ENCODE peak calls at places on chromosome 9, in five cellular contexts. O is Peyer's patch, B is HFF-Myc, X is Calu3, T is lower leg skin. A is an unnamed sample.

GRCh38 chr9:91126761-91127420 is 234.8 kb downstream of the AUH start:
- DNase-seq in O (no peak), B (no peak), X (no peak), T (no peak), A (no peak)

GRCh38 chr9:522190-522589 is 307.5 kb downstream of the DOCK8 start:
- DNase-seq in O (no peak), B (no peak), X (no peak), T (no peak), A (no peak)

GRCh38 chr9:87276851-87277251 is 220.8 kb upstream of the DAPK1 start:
- DNase-seq in O (no peak), B (no peak), X (no peak), T (no peak), A (no peak)

GRCh38 chr9:37938121-37938906 is 34.4 kb upstream of the SLC25A51 start:
- DNase-seq in O (no peak), B (peak), X (no peak), T (no peak), A (no peak)

GRCh38 chr9:36250079-36250478 is 8.2 kb downstream of the GNE start:
- DNase-seq in O (no peak), B (no peak), X (no peak), T (no peak), A (no peak)

GRCh38 chr9:9318959-9319505 is 1293.8 kb downstream of the PTPRD start:
- DNase-seq in O (no peak), B (no peak), X (peak), T (no peak), A (no peak)

GRCh38 chr9:131418143-131419028 is 24.5 kb downstream of the PRRC2B start:
- DNase-seq in O (no peak), B (no peak), X (no peak), T (no peak), A (no peak)

GRCh38 chr9:16718952-16719351 is 151.5 kb downstream of the BNC2 start:
- DNase-seq in O (no peak), B (no peak), X (no peak), T (no peak), A (no peak)

GRCh38 chr9:33202018-33202417 is 34.9 kb upstream of the B4GALT1 start:
- DNase-seq in O (no peak), B (no peak), X (no peak), T (no peak), A (no peak)

GRCh38 chr9:126028746-126029145 is 281.6 kb downstream of the PBX3 start:
- DNase-seq in O (no peak), B (no peak), X (no peak), T (no peak), A (no peak)

GRCh38 chr9:127075592-127076380 is 46.6 kb downstream of the ANGPTL2 start:
- DNase-seq in O (no peak), B (no peak), X (no peak), T (no peak), A (no peak)

GRCh38 chr9:22446950-22447606 is 454 bp downstream of the DMRTA1 start:
- DNase-seq in O (peak), B (no peak), X (peak), T (no peak), A (no peak)

GRCh38 chr9:105993921-105994715 is 299.8 kb downstream of the TMEM38B start:
- DNase-seq in O (no peak), B (no peak), X (no peak), T (no peak), A (no peak)

GRCh38 chr9:114861922-114862605 is 56.2 kb upstream of the TNFSF15 start:
- DNase-seq in O (no peak), B (no peak), X (no peak), T (no peak), A (no peak)

GRCh38 chr9:93625000-93625399 is 48.6 kb downstream of the PHF2 start:
- DNase-seq in O (no peak), B (no peak), X (no peak), T (no peak), A (no peak)

GRCh38 chr9:97470076-97470475 is 31.4 kb upstream of the TMOD1 start:
- DNase-seq in O (no peak), B (no peak), X (peak), T (no peak), A (no peak)

GRCh38 chr9:113622038-113622437 is 158.5 kb downstream of the RGS3 start:
- DNase-seq in O (no peak), B (no peak), X (no peak), T (no peak), A (no peak)

GRCh38 chr9:120909904-120910303 is 16.7 kb downstream of the TRAF1 start:
- DNase-seq in O (no peak), B (no peak), X (no peak), T (no peak), A (no peak)

GRCh38 chr9:37200572-37201005 is 80.2 kb downstream of the ZCCHC7 start:
- DNase-seq in O (no peak), B (peak), X (no peak), T (no peak), A (no peak)

GRCh38 chr9:69931340-69931739 is 110.7 kb downstream of the CFAP95 start:
- DNase-seq in O (no peak), B (no peak), X (no peak), T (no peak), A (no peak)
- TF ChIP-seq CTCF in O (no peak), B (peak), X (peak), T (no peak), A (peak)

DNA sequence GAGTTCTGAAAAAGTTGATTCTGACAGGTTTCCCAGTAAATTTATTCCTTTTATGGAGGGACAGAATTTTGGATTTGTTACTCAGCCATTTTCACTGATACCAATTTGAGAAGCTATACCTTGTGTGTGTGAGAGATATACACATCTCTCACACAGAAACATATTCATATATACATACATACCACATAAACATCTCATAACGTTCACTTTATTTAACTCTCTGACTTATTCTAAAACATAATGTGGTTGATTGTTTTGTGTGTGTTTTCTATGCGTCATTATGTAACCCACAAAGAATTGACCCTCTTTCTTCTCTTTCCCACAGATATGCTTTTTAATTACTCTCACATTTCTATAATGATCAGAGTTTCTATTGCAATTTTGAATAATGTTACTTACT is 570.8 kb upstream of the TLE4 start:
- DNase-seq in O (no peak), B (no peak), X (no peak), T (no peak), A (no peak)
- TF ChIP-seq CTCF in O (no peak), B (no peak), X (no peak), T (no peak), A (no peak)

GRCh38 chr9:76987594-76988200 is 31.8 kb upstream of the FOXB2 start:
- DNase-seq in O (peak), B (peak), X (peak), T (no peak), A (no peak)
- TF ChIP-seq CTCF in O (peak), B (peak), X (no peak), T (no peak), A (peak)

GRCh38 chr9:136133191-136133958 is 14.7 kb upstream of the TMEM250 start:
- DNase-seq in O (no peak), B (no peak), X (peak), T (no peak), A (no peak)
- TF ChIP-seq CTCF in O (no peak), B (peak), X (peak), T (no peak), A (peak)

GRCh38 chr9:2158111-2158610 is 143.0 kb downstream of the SMARCA2 start:
- DNase-seq in O (peak), B (peak), X (peak), T (peak), A (no peak)
- TF ChIP-seq CTCF in O (no peak), B (no peak), X (no peak), T (no peak), A (peak)

GRCh38 chr9:6052520-6052919 is 37.1 kb upstream of the RANBP6 start:
- DNase-seq in O (no peak), B (no peak), X (no peak), T (no peak), A (no peak)

GRCh38 chr9:6051511-6051950 is 36.1 kb upstream of the RANBP6 start:
- DNase-seq in O (no peak), B (no peak), X (no peak), T (no peak), A (no peak)

GRCh38 chr9:6047020-6047419 is 31.6 kb upstream of the RANBP6 start:
- DNase-seq in O (no peak), B (no peak), X (no peak), T (no peak), A (no peak)

GRCh38 chr9:6048039-6048438 is 32.6 kb upstream of the RANBP6 start:
- DNase-seq in O (no peak), B (no peak), X (no peak), T (no peak), A (no peak)

GRCh38 chr9:6049798-6050197 is 34.4 kb upstream of the RANBP6 start:
- DNase-seq in O (no peak), B (no peak), X (peak), T (no peak), A (no peak)
- TF ChIP-seq CTCF in O (peak), B (peak), X (peak), T (no peak), A (peak)

GRCh38 chr9:29312327-29312726 is 1739.0 kb upstream of the C9orf72 start:
- DNase-seq in O (no peak), B (no peak), X (no peak), T (no peak), A (no peak)

DNA sequence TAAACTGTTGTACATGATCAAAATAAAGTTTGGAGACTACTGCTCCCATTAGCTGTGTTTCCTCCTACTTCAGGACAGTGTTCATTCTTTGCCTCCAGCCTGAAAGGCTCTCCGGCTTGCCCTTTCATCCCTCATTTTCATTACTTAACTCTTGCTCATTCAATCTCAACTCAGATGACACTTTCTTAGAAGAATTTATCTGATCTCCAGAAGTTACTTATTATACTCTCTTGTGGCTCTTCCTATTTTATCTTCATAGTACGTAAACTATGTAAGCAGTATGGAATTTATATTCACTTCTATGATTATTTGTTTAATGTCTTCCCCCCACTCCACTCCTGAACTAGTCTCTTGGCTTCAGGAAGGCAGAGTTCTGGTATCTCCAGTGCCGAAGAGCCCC is 1737.9 kb upstream of the C9orf72 start:
- DNase-seq in O (no peak), B (no peak), X (no peak), T (no peak), A (no peak)
- TF ChIP-seq CTCF in O (no peak), B (no peak), X (no peak), T (no peak), A (no peak)

DNA sequence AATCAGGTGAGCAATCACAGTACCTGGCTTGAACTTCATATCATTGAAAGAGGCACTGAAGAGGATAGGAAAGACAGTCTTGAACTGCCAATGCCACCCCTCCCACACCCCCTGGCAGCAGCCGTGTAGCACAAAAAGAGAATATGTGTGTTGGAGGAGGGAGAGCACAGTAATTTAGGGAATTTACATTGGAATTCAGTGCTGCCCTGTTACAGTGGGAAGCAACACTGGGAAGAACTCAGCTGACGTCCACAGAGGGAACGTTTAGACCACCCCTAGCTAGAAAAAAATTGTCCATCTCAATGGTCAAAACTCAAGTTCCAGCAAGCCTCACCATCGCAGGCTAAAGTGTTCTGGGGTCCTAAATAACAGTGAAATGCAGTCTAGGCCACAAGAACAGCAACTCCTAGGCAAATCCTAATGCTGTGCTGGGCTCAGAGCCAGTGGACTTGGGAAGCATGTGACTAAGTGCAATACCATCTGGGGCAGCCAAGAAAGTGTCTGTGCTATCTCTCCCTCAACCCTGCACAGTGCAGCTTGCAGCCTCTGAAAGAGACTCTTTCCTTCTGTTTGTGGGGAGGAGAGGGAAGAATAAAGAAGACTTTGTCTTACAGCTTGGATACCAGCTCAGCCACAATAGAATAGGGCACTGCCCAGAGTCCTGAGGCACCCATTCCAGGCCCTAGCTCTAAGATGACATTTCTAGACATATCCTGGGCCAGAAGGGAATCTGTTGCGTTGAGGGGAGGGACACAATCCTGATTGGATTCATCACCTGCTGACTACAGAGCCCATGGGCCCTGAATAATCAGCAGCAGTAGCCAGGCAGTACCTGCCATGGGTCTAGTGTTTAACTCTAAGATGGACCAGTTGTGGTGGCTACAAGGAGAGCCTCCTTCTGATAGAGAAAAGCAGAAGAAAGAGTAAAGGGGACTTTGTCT is 62.1 kb upstream of the VLDLR start:
- DNase-seq in O (peak), B (peak), X (peak), T (peak), A (no peak)
- TF ChIP-seq CTCF in O (no peak), B (no peak), X (no peak), T (no peak), A (no peak)

GRCh38 chr9:1709347-1709746 is 305.8 kb upstream of the SMARCA2 start:
- DNase-seq in O (peak), B (no peak), X (no peak), T (no peak), A (no peak)
- TF ChIP-seq CTCF in O (peak), B (peak), X (no peak), T (no peak), A (no peak)